ENCODE peak calls at places on chromosome 17, in four cellular contexts. V is AG04450, H is psoas muscle, J is fibroblast of lung. I is an unnamed sample.

GRCh38 chr17:50269477-50270429 is 4.5 kb upstream of the TMEM92 start:
- DNase-seq in V (peak), H (peak), J (peak), I (peak)

GRCh38 chr17:50802609-50803571 is 32.5 kb upstream of the WFIKKN2 start:
- DNase-seq in V (no peak), H (no peak), J (no peak), I (no peak)

GRCh38 chr17:8315740-8316217 is 5.7 kb downstream of the ARHGEF15 start:
- DNase-seq in V (no peak), H (no peak), J (no peak), I (no peak)

GRCh38 chr17:79632432-79632735 is 21.5 kb upstream of the RBFOX3 start:
- DNase-seq in V (no peak), H (peak), J (no peak), I (no peak)

GRCh38 chr17:29549169-29549935 is 17.5 kb downstream of the ABHD15 start:
- DNase-seq in V (no peak), H (no peak), J (peak), I (no peak)

GRCh38 chr17:31116167-31116566 is 21.4 kb downstream of the NF1 start:
- DNase-seq in V (no peak), H (no peak), J (no peak), I (no peak)

GRCh38 chr17:8683355-8683754 is 52.8 kb upstream of the MYH10 start:
- DNase-seq in V (no peak), H (no peak), J (no peak), I (no peak)

GRCh38 chr17:7389924-7390910 is 4.1 kb downstream of the PLSCR3 start:
- DNase-seq in V (no peak), H (no peak), J (no peak), I (no peak)

GRCh38 chr17:75762513-75763268 is 2.3 kb downstream of the GALK1 start:
- DNase-seq in V (no peak), H (peak), J (no peak), I (no peak)

GRCh38 chr17:75758131-75758905 is 6.7 kb downstream of the GALK1 start:
- DNase-seq in V (no peak), H (peak), J (no peak), I (no peak)

GRCh38 chr17:76687278-76688164 is 23.2 kb downstream of the MXRA7 start:
- DNase-seq in V (no peak), H (peak), J (no peak), I (no peak)

GRCh38 chr17:60163108-60163784 is 13.5 kb downstream of the CA4 start:
- DNase-seq in V (no peak), H (no peak), J (no peak), I (no peak)

GRCh38 chr17:63645775-63646491 is 23.7 kb downstream of the MAP3K3 start:
- DNase-seq in V (no peak), H (no peak), J (peak), I (no peak)

GRCh38 chr17:51869387-51869786 is 289.1 kb downstream of the CA10 start:
- DNase-seq in V (no peak), H (no peak), J (peak), I (no peak)

GRCh38 chr17:41891135-41892065 is 26.2 kb upstream of the KLHL11 start:
- DNase-seq in V (no peak), H (no peak), J (no peak), I (no peak)

GRCh38 chr17:1142503-1143095 is 37.2 kb downstream of the ABR start:
- DNase-seq in V (no peak), H (no peak), J (no peak), I (no peak)
- H3K4me3 ChIP-seq in V (no peak), H (no peak), J (no peak), I (no peak)

GRCh38 chr17:39270923-39271322 is 45.2 kb upstream of the STAC2 start:
- DNase-seq in V (peak), H (no peak), J (peak), I (peak)
- TF ChIP-seq CTCF in V (peak), H (peak), J (peak), I (peak)

GRCh38 chr17:48720263-48721008 is 1.9 kb downstream of the PRAC1 start:
- DNase-seq in V (no peak), H (no peak), J (no peak), I (no peak)

GRCh38 chr17:48717367-48718161 is 4.8 kb downstream of the PRAC1 start:
- DNase-seq in V (no peak), H (no peak), J (no peak), I (no peak)

GRCh38 chr17:48719642-48720262 is 2.6 kb downstream of the PRAC1 start:
- DNase-seq in V (no peak), H (no peak), J (no peak), I (no peak)

GRCh38 chr17:48718162-48718780 is 4.0 kb downstream of the PRAC1 start:
- DNase-seq in V (no peak), H (no peak), J (no peak), I (no peak)

DNA sequence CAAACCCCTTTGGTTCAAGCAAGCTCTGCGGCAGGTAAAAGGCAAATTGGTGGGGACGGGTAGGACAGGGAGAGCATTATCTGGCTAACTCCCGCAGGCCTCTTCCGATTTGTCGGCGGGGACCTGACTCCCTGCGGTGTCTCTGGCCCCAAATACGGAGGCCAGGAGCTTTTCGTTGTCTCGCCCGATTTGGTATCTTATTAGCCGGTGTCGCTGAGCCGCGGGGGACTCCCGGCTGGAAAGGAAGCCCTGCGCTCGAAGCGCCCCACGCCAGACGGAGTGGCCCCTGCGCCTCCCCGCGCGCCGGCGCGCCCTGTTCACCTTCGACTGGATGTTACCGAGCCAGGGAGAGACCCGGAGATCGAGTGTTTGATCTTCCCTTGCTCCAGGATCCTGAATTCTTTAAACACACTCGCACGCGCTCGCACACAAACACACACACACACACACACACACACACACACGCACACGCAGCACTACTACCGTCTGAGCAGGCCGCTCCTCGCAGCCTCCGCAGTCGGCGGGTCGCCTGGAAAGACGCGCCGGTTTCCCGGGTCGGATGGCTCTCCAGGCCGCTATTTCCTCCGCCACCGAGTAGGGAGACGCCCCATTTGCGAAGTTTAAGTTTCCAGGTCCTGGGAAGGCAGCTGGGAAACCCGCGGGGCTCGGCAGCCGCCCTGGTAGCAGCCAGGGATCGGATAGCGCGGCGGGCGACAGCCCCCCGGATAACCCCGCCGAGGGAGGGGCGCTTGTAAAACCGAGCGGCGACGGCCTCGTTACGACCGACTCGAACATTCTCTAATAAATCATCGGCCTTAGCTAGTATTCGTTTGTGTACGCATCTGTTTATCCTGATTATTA is 3.3 kb downstream of the PRAC1 start:
- DNase-seq in V (no peak), H (no peak), J (no peak), I (no peak)
- H3K4me3 ChIP-seq in V (no peak), H (no peak), J (no peak), I (peak)

GRCh38 chr17:38864636-38865398 is 5.0 kb upstream of the LASP1 start:
- DNase-seq in V (no peak), H (no peak), J (peak), I (no peak)
- TF ChIP-seq CTCF in V (peak), H (no peak), J (peak), I (peak)

I was measured in HFF-Myc.